ENCODE peak calls at places on chromosomes 11 and 22, in eight cellular contexts. One of them, this sample, is unnamed.

GRCh38 chr22:40512426-40513136 is 123.9 kb downstream of the MRTFA start:
- DNase-seq in heart left ventricle: peak; percentile 52
- DNase-seq in brain microvascular endothelial cell: peak; percentile 88
- DNase-seq in hepatocyte: peak; percentile 32
- DNase-seq in spleen: no peak
- DNase-seq in PC-3: peak; percentile 75
- DNase-seq in Karpas-422: no peak
- DNase-seq in aorta: no peak
- DNase-seq in this sample: peak; percentile 13

GRCh38 chr11:70705097-70705496 is 306.8 kb downstream of the CTTN start:
- DNase-seq in brain microvascular endothelial cell: no peak
- DNase-seq in hepatocyte: no peak
- DNase-seq in PC-3: no peak
- DNase-seq in aorta: no peak
- DNase-seq in Karpas-422: no peak
- DNase-seq in spleen: no peak
- DNase-seq in heart left ventricle: no peak
- DNase-seq in this sample: no peak

GRCh38 chr11:12979928-12980689 is 29.0 kb upstream of the RASSF10 start:
- DNase-seq in spleen: no peak
- DNase-seq in hepatocyte: no peak
- DNase-seq in aorta: no peak
- DNase-seq in heart left ventricle: no peak
- DNase-seq in PC-3: peak; percentile 24
- DNase-seq in Karpas-422: no peak
- DNase-seq in brain microvascular endothelial cell: no peak
- DNase-seq in this sample: no peak

GRCh38 chr11:31437742-31438435 is 68.2 kb downstream of the DNAJC24 start:
- DNase-seq in spleen: no peak
- DNase-seq in PC-3: peak; percentile 71
- DNase-seq in brain microvascular endothelial cell: peak; percentile 47
- DNase-seq in hepatocyte: no peak
- DNase-seq in Karpas-422: no peak
- DNase-seq in heart left ventricle: no peak
- DNase-seq in aorta: no peak
- DNase-seq in this sample: peak; percentile 4

GRCh38 chr11:47189100-47189834 is 3.0 kb upstream of the PACSIN3 start:
- DNase-seq in brain microvascular endothelial cell: peak; percentile 80
- DNase-seq in Karpas-422: no peak
- DNase-seq in aorta: no peak
- DNase-seq in PC-3: peak; percentile 86
- DNase-seq in heart left ventricle: no peak
- DNase-seq in spleen: no peak
- DNase-seq in hepatocyte: peak; percentile 87
- DNase-seq in this sample: peak; percentile 23

GRCh38 chr22:24421428-24421931 is 5.9 kb upstream of the ADORA2A start:
- DNase-seq in hepatocyte: peak; percentile 36
- DNase-seq in aorta: no peak
- DNase-seq in brain microvascular endothelial cell: no peak
- DNase-seq in PC-3: peak; percentile 14
- DNase-seq in heart left ventricle: no peak
- DNase-seq in spleen: no peak
- DNase-seq in Karpas-422: peak; percentile 86
- DNase-seq in this sample: no peak

GRCh38 chr11:9095421-9095820 is 4.0 kb upstream of the SCUBE2 start:
- DNase-seq in brain microvascular endothelial cell: no peak
- DNase-seq in PC-3: no peak
- DNase-seq in hepatocyte: no peak
- DNase-seq in Karpas-422: no peak
- DNase-seq in aorta: no peak
- DNase-seq in spleen: no peak
- DNase-seq in heart left ventricle: no peak
- DNase-seq in this sample: peak; percentile 42

GRCh38 chr11:3989891-3990290 is 104.7 kb upstream of the RRM1 start:
- DNase-seq in Karpas-422: no peak
- DNase-seq in hepatocyte: no peak
- DNase-seq in PC-3: no peak
- DNase-seq in heart left ventricle: no peak
- DNase-seq in brain microvascular endothelial cell: no peak
- DNase-seq in aorta: no peak
- DNase-seq in spleen: no peak
- DNase-seq in this sample: no peak

GRCh38 chr11:94128171-94128745 is 383 bp upstream of the PANX1 start:
- DNase-seq in hepatocyte: no peak
- DNase-seq in aorta: peak; percentile 77
- DNase-seq in heart left ventricle: no peak
- DNase-seq in brain microvascular endothelial cell: no peak
- DNase-seq in Karpas-422: peak; percentile 85
- DNase-seq in spleen: peak; percentile 84
- DNase-seq in PC-3: no peak
- DNase-seq in this sample: peak; percentile 49

GRCh38 chr11:94128746-94129504 is at the start of gene PANX1:
- DNase-seq in spleen: peak; percentile 92
- DNase-seq in Karpas-422: peak; percentile 98
- DNase-seq in brain microvascular endothelial cell: peak; percentile 74
- DNase-seq in aorta: peak; percentile 95
- DNase-seq in hepatocyte: peak; percentile 94
- DNase-seq in heart left ventricle: peak; percentile 74
- DNase-seq in PC-3: peak; percentile 94
- DNase-seq in this sample: peak; percentile 79

GRCh38 chr11:94125408-94126120 is 3.1 kb upstream of the PANX1 start:
- DNase-seq in aorta: no peak
- DNase-seq in PC-3: no peak
- DNase-seq in Karpas-422: peak; percentile 72
- DNase-seq in brain microvascular endothelial cell: no peak
- DNase-seq in spleen: no peak
- DNase-seq in hepatocyte: no peak
- DNase-seq in heart left ventricle: no peak
- DNase-seq in this sample: no peak

GRCh38 chr11:94129505-94130335 is 1.1 kb downstream of the PANX1 start:
- DNase-seq in PC-3: peak; percentile 85
- DNase-seq in aorta: no peak
- DNase-seq in Karpas-422: peak; percentile 67
- DNase-seq in brain microvascular endothelial cell: no peak
- DNase-seq in spleen: no peak
- DNase-seq in heart left ventricle: no peak
- DNase-seq in hepatocyte: peak; percentile 30
- DNase-seq in this sample: no peak

DNA sequence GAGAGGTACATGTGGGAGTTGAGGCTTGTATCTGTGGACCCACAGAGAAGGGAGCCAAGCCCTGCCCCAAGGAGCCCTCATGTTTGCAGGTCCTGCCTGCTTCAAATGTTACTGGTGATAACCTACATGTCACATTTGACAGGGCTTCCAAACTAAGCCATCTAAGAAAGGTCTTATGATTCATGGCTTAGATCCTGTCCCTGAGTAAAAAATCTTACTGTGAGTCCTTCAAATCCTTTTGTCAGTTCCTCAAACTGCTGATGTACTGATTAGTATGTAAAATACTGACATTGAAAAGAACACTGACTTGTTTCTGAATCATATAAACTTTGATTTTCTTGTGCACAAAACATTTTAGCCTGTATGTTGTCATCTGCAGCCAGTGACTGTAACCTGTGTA is 1.0 kb upstream of the PANX1 start:
- DNase-seq in hepatocyte: no peak
- DNase-seq in brain microvascular endothelial cell: no peak
- DNase-seq in PC-3: no peak
- DNase-seq in heart left ventricle: no peak
- DNase-seq in aorta: no peak
- DNase-seq in Karpas-422: peak; percentile 54
- DNase-seq in spleen: no peak
- DNase-seq in this sample: no peak
- H3K27ac ChIP-seq in hepatocyte: peak overlapping the region; percentile 97
- H3K27ac ChIP-seq in brain microvascular endothelial cell: no peak overlapping the region
- H3K27ac ChIP-seq in PC-3: peak overlapping the region; percentile 91
- H3K27ac ChIP-seq in heart left ventricle: no peak overlapping the region
- H3K27ac ChIP-seq in aorta: peak overlapping the region; percentile 5
- H3K27ac ChIP-seq in Karpas-422: no peak overlapping the region
- H3K27ac ChIP-seq in spleen: no peak overlapping the region
- H3K27ac ChIP-seq in this sample: no peak overlapping the region

GRCh38 chr11:5690736-5691135 is 1.1 kb downstream of the TRIM22 start:
- DNase-seq in spleen: no peak
- DNase-seq in PC-3: no peak
- DNase-seq in hepatocyte: no peak
- DNase-seq in brain microvascular endothelial cell: no peak
- DNase-seq in aorta: no peak
- DNase-seq in heart left ventricle: peak; percentile 17
- DNase-seq in Karpas-422: peak; percentile 69
- DNase-seq in this sample: no peak

GRCh38 chr11:5691963-5692358 is 2.4 kb downstream of the TRIM22 start:
- DNase-seq in PC-3: no peak
- DNase-seq in aorta: no peak
- DNase-seq in brain microvascular endothelial cell: no peak
- DNase-seq in Karpas-422: peak; percentile 54
- DNase-seq in heart left ventricle: no peak
- DNase-seq in hepatocyte: no peak
- DNase-seq in spleen: no peak
- DNase-seq in this sample: no peak

GRCh38 chr11:5688482-5688881 is 1.1 kb upstream of the TRIM22 start:
- DNase-seq in PC-3: no peak
- DNase-seq in spleen: no peak
- DNase-seq in aorta: no peak
- DNase-seq in heart left ventricle: no peak
- DNase-seq in brain microvascular endothelial cell: no peak
- DNase-seq in hepatocyte: no peak
- DNase-seq in Karpas-422: no peak
- DNase-seq in this sample: no peak

GRCh38 chr11:5690216-5690615 is 626 bp downstream of the TRIM22 start:
- DNase-seq in PC-3: no peak
- DNase-seq in Karpas-422: peak; percentile 61
- DNase-seq in spleen: no peak
- DNase-seq in hepatocyte: no peak
- DNase-seq in aorta: no peak
- DNase-seq in heart left ventricle: peak; percentile 48
- DNase-seq in brain microvascular endothelial cell: peak; percentile 29
- DNase-seq in this sample: no peak

DNA sequence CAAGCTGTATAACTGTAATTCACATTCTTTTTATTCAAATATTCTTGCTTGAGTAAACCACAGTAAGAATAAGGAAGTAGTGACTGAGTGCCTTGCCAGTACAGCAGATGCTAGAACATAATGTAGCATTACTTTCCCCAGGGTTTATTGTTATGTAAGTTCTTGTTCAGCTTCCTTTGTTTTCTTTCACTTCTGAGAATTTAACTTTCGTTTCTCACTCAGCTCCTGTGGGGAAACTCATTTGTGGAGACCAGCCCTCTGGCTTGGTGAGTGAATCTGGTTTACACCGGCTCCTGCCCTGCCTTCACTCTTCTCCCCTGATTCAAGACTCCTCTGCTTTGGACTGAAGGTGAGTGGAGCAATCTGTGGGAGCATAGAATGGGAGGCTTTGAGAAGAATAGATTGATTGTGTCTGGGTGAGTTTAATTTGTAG is at the start of gene TRIM22:
- DNase-seq in brain microvascular endothelial cell: peak; percentile 66
- DNase-seq in heart left ventricle: peak; percentile 46
- DNase-seq in spleen: no peak
- DNase-seq in hepatocyte: peak; percentile 32
- DNase-seq in Karpas-422: peak; percentile 90
- DNase-seq in aorta: no peak
- DNase-seq in PC-3: no peak
- DNase-seq in this sample: no peak
- H3K4me3 ChIP-seq in brain microvascular endothelial cell: peak within 1 kb of the TSS; percentile 26
- H3K4me3 ChIP-seq in heart left ventricle: peak within 1 kb of the TSS; percentile 42
- H3K4me3 ChIP-seq in spleen: peak within 1 kb of the TSS; percentile 74
- H3K4me3 ChIP-seq in hepatocyte: no peak within 1 kb of the TSS
- H3K4me3 ChIP-seq in Karpas-422: peak within 1 kb of the TSS; percentile 77
- H3K4me3 ChIP-seq in aorta: peak within 1 kb of the TSS; percentile 84
- H3K4me3 ChIP-seq in PC-3: no peak within 1 kb of the TSS
- H3K4me3 ChIP-seq in this sample: peak within 1 kb of the TSS; percentile 9

GRCh38 chr11:35259529-35259928 is 120.6 kb downstream of the CD44 start:
- DNase-seq in brain microvascular endothelial cell: no peak
- DNase-seq in spleen: no peak
- DNase-seq in aorta: no peak
- DNase-seq in PC-3: no peak
- DNase-seq in hepatocyte: no peak
- DNase-seq in heart left ventricle: no peak
- DNase-seq in Karpas-422: peak; percentile 25
- DNase-seq in this sample: no peak

GRCh38 chr11:35262735-35263134 is 123.8 kb downstream of the CD44 start:
- DNase-seq in hepatocyte: no peak
- DNase-seq in Karpas-422: no peak
- DNase-seq in heart left ventricle: no peak
- DNase-seq in spleen: no peak
- DNase-seq in aorta: no peak
- DNase-seq in brain microvascular endothelial cell: no peak
- DNase-seq in PC-3: no peak
- DNase-seq in this sample: no peak

GRCh38 chr11:35261197-35261596 is 122.2 kb downstream of the CD44 start:
- DNase-seq in brain microvascular endothelial cell: no peak
- DNase-seq in spleen: no peak
- DNase-seq in PC-3: no peak
- DNase-seq in aorta: no peak
- DNase-seq in Karpas-422: peak; percentile 36
- DNase-seq in hepatocyte: no peak
- DNase-seq in heart left ventricle: no peak
- DNase-seq in this sample: no peak

GRCh38 chr11:35257287-35257686 is 118.3 kb downstream of the CD44 start:
- DNase-seq in brain microvascular endothelial cell: no peak
- DNase-seq in PC-3: no peak
- DNase-seq in hepatocyte: no peak
- DNase-seq in spleen: no peak
- DNase-seq in aorta: no peak
- DNase-seq in Karpas-422: peak; percentile 36
- DNase-seq in heart left ventricle: no peak
- DNase-seq in this sample: no peak

GRCh38 chr11:35260342-35260985 is 121.5 kb downstream of the CD44 start:
- DNase-seq in PC-3: peak; percentile 85
- DNase-seq in brain microvascular endothelial cell: peak; percentile 84
- DNase-seq in Karpas-422: peak; percentile 2
- DNase-seq in hepatocyte: peak; percentile 25
- DNase-seq in heart left ventricle: no peak
- DNase-seq in aorta: no peak
- DNase-seq in spleen: no peak
- DNase-seq in this sample: no peak
- H3K27ac ChIP-seq in PC-3: peak overlapping the region; percentile 42
- H3K27ac ChIP-seq in brain microvascular endothelial cell: peak overlapping the region; percentile 44
- H3K27ac ChIP-seq in Karpas-422: no peak overlapping the region
- H3K27ac ChIP-seq in hepatocyte: peak overlapping the region; percentile 5
- H3K27ac ChIP-seq in heart left ventricle: no peak overlapping the region
- H3K27ac ChIP-seq in aorta: peak overlapping the region; percentile 28
- H3K27ac ChIP-seq in spleen: no peak overlapping the region
- H3K27ac ChIP-seq in this sample: no peak overlapping the region

DNA sequence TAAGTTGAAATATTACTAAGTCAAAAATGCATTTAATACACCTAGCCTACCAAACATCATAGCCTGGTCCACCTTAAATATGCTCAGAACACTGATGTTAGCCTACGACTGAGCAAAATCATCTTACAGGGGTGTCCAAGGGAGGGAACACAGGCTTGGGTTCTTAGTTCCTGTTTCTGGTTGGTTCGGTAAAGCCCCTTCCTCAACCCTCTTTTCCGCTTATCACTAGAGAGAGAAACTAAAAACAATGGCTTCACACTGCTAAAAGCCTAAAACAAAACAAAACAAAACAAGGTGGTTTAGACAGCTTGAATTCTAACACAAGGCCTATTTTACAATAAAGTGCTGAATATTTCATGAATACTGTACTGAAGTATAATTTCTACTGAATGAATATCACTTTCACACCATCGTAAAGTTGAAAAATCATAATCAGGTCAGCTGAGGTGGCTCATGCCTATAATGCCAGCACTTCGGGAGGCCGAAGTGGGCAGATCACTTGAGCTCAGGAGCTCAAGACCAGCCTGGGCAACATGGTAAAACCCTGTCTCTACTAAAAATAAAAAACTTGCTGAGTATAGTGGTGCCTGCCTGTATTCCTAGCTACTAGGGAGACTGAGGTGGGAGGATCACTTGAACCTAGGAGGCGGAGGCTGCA is 118.0 kb downstream of the SIK3 start:
- DNase-seq in PC-3: no peak
- DNase-seq in heart left ventricle: no peak
- DNase-seq in aorta: no peak
- DNase-seq in brain microvascular endothelial cell: no peak
- DNase-seq in hepatocyte: no peak
- DNase-seq in spleen: no peak
- DNase-seq in Karpas-422: no peak
- DNase-seq in this sample: no peak
- H3K4me3 ChIP-seq in PC-3: no peak overlapping the region
- H3K4me3 ChIP-seq in heart left ventricle: no peak overlapping the region
- H3K4me3 ChIP-seq in aorta: no peak overlapping the region
- H3K4me3 ChIP-seq in brain microvascular endothelial cell: no peak overlapping the region
- H3K4me3 ChIP-seq in hepatocyte: no peak overlapping the region
- H3K4me3 ChIP-seq in spleen: peak overlapping the region; percentile 14
- H3K4me3 ChIP-seq in Karpas-422: no peak overlapping the region
- H3K4me3 ChIP-seq in this sample: no peak overlapping the region